ENCODE peak calls at places on chromosomes 3 and 15, in four cellular contexts. One of them, this sample, is unnamed.

GRCh38 chr3:124033360-124034015 is 41.6 kb upstream of the ROPN1 start:
- DNase-seq in kidney epithelial cell: no peak
- DNase-seq in hippocampal formation: no peak
- DNase-seq in CD4-positive, CD25-positive, alpha-beta regulatory T cell: no peak
- DNase-seq in this sample: no peak

GRCh38 chr3:170826047-170826446 is 43.9 kb downstream of the RPL22L1 start:
- DNase-seq in kidney epithelial cell: no peak
- DNase-seq in hippocampal formation: no peak
- DNase-seq in CD4-positive, CD25-positive, alpha-beta regulatory T cell: no peak
- DNase-seq in this sample: no peak

GRCh38 chr3:85862893-85863455 is 904.2 kb downstream of the CADM2 start:
- DNase-seq in kidney epithelial cell: no peak
- DNase-seq in hippocampal formation: no peak
- DNase-seq in CD4-positive, CD25-positive, alpha-beta regulatory T cell: no peak
- DNase-seq in this sample: no peak

GRCh38 chr3:188904670-188905069 is 267.1 kb upstream of the TPRG1 start:
- DNase-seq in kidney epithelial cell: no peak
- DNase-seq in hippocampal formation: no peak
- DNase-seq in CD4-positive, CD25-positive, alpha-beta regulatory T cell: no peak
- DNase-seq in this sample: no peak

GRCh38 chr3:12868039-12869024 is 27.0 kb upstream of the RPL32 start:
- DNase-seq in kidney epithelial cell: peak
- DNase-seq in hippocampal formation: peak
- DNase-seq in CD4-positive, CD25-positive, alpha-beta regulatory T cell: peak
- DNase-seq in this sample: no peak

GRCh38 chr15:98292442-98293240 is 332.1 kb downstream of the ARRDC4 start:
- DNase-seq in kidney epithelial cell: no peak
- DNase-seq in hippocampal formation: peak
- DNase-seq in CD4-positive, CD25-positive, alpha-beta regulatory T cell: no peak
- DNase-seq in this sample: no peak

GRCh38 chr15:37788767-37789391 is 145.6 kb upstream of the TMCO5A start:
- DNase-seq in kidney epithelial cell: no peak
- DNase-seq in hippocampal formation: no peak
- DNase-seq in CD4-positive, CD25-positive, alpha-beta regulatory T cell: no peak
- DNase-seq in this sample: no peak

GRCh38 chr3:194095464-194095863 is 40.5 kb upstream of the HES1 start:
- DNase-seq in kidney epithelial cell: no peak
- DNase-seq in hippocampal formation: no peak
- DNase-seq in CD4-positive, CD25-positive, alpha-beta regulatory T cell: no peak
- DNase-seq in this sample: no peak

GRCh38 chr3:116067275-116067674 is 378.0 kb downstream of the LSAMP start:
- DNase-seq in kidney epithelial cell: no peak
- DNase-seq in hippocampal formation: no peak
- DNase-seq in CD4-positive, CD25-positive, alpha-beta regulatory T cell: no peak
- DNase-seq in this sample: no peak

GRCh38 chr3:100335137-100335833 is 728 bp downstream of the NIT2 start:
- DNase-seq in kidney epithelial cell: no peak
- DNase-seq in hippocampal formation: no peak
- DNase-seq in CD4-positive, CD25-positive, alpha-beta regulatory T cell: no peak
- DNase-seq in this sample: no peak

GRCh38 chr15:88744548-88745020 is 58.7 kb upstream of the ACAN start:
- DNase-seq in kidney epithelial cell: no peak
- DNase-seq in hippocampal formation: no peak
- DNase-seq in CD4-positive, CD25-positive, alpha-beta regulatory T cell: no peak
- DNase-seq in this sample: no peak